ENCODE peak calls at places on chromosomes 1 and 21, in seven cellular contexts. One of them, this sample, is unnamed.
A peak's percentile ranks its signal among the peaks of the same experiment; 100 is the strongest.

GRCh38 chr1:210726621-210727020 is 397.9 kb downstream of the HHAT start:
- DNase-seq in fibroblast of lung: no peak
- DNase-seq in cardiac muscle cell: peak; percentile 83
- DNase-seq in mammary epithelial cell: peak; percentile 28
- DNase-seq in IMR-90: peak; percentile 18
- DNase-seq in Peyer's patch: no peak
- DNase-seq in HCT116: no peak
- DNase-seq in this sample: peak; percentile 51

GRCh38 chr1:46043491-46044017 is 88.9 kb downstream of the PIK3R3 start:
- DNase-seq in fibroblast of lung: no peak
- DNase-seq in mammary epithelial cell: no peak
- DNase-seq in IMR-90: no peak
- DNase-seq in HCT116: no peak
- DNase-seq in Peyer's patch: no peak
- DNase-seq in cardiac muscle cell: no peak
- DNase-seq in this sample: no peak

GRCh38 chr1:93804412-93804811 is 74.6 kb downstream of the DNTTIP2 start:
- DNase-seq in cardiac muscle cell: no peak
- DNase-seq in IMR-90: peak; percentile 95
- DNase-seq in HCT116: no peak
- DNase-seq in mammary epithelial cell: peak; percentile 82
- DNase-seq in Peyer's patch: no peak
- DNase-seq in fibroblast of lung: peak; percentile 92
- DNase-seq in this sample: peak; percentile 87

GRCh38 chr1:200291106-200291505 is 118.7 kb downstream of the ZNF281 start:
- DNase-seq in fibroblast of lung: no peak
- DNase-seq in IMR-90: no peak
- DNase-seq in HCT116: no peak
- DNase-seq in Peyer's patch: no peak
- DNase-seq in cardiac muscle cell: no peak
- DNase-seq in mammary epithelial cell: no peak
- DNase-seq in this sample: no peak

GRCh38 chr1:107515702-107516101 is 374.9 kb downstream of the NTNG1 start:
- DNase-seq in Peyer's patch: no peak
- DNase-seq in HCT116: no peak
- DNase-seq in mammary epithelial cell: no peak
- DNase-seq in fibroblast of lung: no peak
- DNase-seq in IMR-90: no peak
- DNase-seq in cardiac muscle cell: no peak
- DNase-seq in this sample: no peak

GRCh38 chr1:24991242-24992037 is 61.4 kb upstream of the RUNX3 start:
- DNase-seq in HCT116: no peak
- DNase-seq in cardiac muscle cell: no peak
- DNase-seq in Peyer's patch: no peak
- DNase-seq in IMR-90: no peak
- DNase-seq in fibroblast of lung: no peak
- DNase-seq in mammary epithelial cell: no peak
- DNase-seq in this sample: no peak

GRCh38 chr1:205350626-205351235 is 6.0 kb downstream of the KLHDC8A start:
- DNase-seq in cardiac muscle cell: no peak
- DNase-seq in HCT116: no peak
- DNase-seq in fibroblast of lung: no peak
- DNase-seq in mammary epithelial cell: peak; percentile 48
- DNase-seq in IMR-90: no peak
- DNase-seq in Peyer's patch: no peak
- DNase-seq in this sample: no peak

GRCh38 chr1:76006234-76006633 is 68.3 kb upstream of the ST6GALNAC3 start:
- DNase-seq in IMR-90: peak; percentile 83
- DNase-seq in mammary epithelial cell: no peak
- DNase-seq in Peyer's patch: no peak
- DNase-seq in fibroblast of lung: peak; percentile 94
- DNase-seq in HCT116: no peak
- DNase-seq in cardiac muscle cell: no peak
- DNase-seq in this sample: peak; percentile 92

GRCh38 chr1:232130815-232131474 is 499.0 kb downstream of the SIPA1L2 start:
- DNase-seq in fibroblast of lung: no peak
- DNase-seq in IMR-90: no peak
- DNase-seq in mammary epithelial cell: peak; percentile 75
- DNase-seq in Peyer's patch: no peak
- DNase-seq in HCT116: no peak
- DNase-seq in cardiac muscle cell: no peak
- DNase-seq in this sample: no peak

GRCh38 chr21:38306833-38307232 is 50.0 kb downstream of the KCNJ15 start:
- DNase-seq in fibroblast of lung: peak; percentile 99
- DNase-seq in mammary epithelial cell: peak; percentile 65
- DNase-seq in cardiac muscle cell: no peak
- DNase-seq in Peyer's patch: no peak
- DNase-seq in IMR-90: peak; percentile 99
- DNase-seq in HCT116: no peak
- DNase-seq in this sample: peak; percentile 88

GRCh38 chr1:92091625-92092024 is 11.5 kb downstream of the BTBD8 start:
- DNase-seq in IMR-90: no peak
- DNase-seq in mammary epithelial cell: no peak
- DNase-seq in HCT116: no peak
- DNase-seq in fibroblast of lung: no peak
- DNase-seq in cardiac muscle cell: no peak
- DNase-seq in Peyer's patch: no peak
- DNase-seq in this sample: no peak

GRCh38 chr1:87151500-87152421 is 176.9 kb upstream of the LMO4 start:
- DNase-seq in Peyer's patch: peak; percentile 65
- DNase-seq in mammary epithelial cell: no peak
- DNase-seq in fibroblast of lung: peak; percentile 64
- DNase-seq in HCT116: no peak
- DNase-seq in IMR-90: peak; percentile 58
- DNase-seq in cardiac muscle cell: peak; percentile 87
- DNase-seq in this sample: peak; percentile 74

GRCh38 chr1:8598783-8599182 is 218.7 kb downstream of the RERE start:
- DNase-seq in mammary epithelial cell: no peak
- DNase-seq in Peyer's patch: no peak
- DNase-seq in cardiac muscle cell: peak; percentile 68
- DNase-seq in fibroblast of lung: peak; percentile 43
- DNase-seq in IMR-90: peak; percentile 35
- DNase-seq in HCT116: no peak
- DNase-seq in this sample: no peak

GRCh38 chr1:117570988-117571409 is 34.8 kb upstream of the TENT5C start:
- DNase-seq in IMR-90: no peak
- DNase-seq in mammary epithelial cell: no peak
- DNase-seq in Peyer's patch: no peak
- DNase-seq in cardiac muscle cell: no peak
- DNase-seq in fibroblast of lung: no peak
- DNase-seq in HCT116: no peak
- DNase-seq in this sample: no peak

GRCh38 chr1:175009532-175009931 is 9.8 kb downstream of the CACYBP start:
- DNase-seq in cardiac muscle cell: no peak
- DNase-seq in Peyer's patch: no peak
- DNase-seq in mammary epithelial cell: no peak
- DNase-seq in HCT116: no peak
- DNase-seq in IMR-90: no peak
- DNase-seq in fibroblast of lung: no peak
- DNase-seq in this sample: no peak
- H3K36me3 ChIP-seq in cardiac muscle cell: peaks cover 78% of the 10 kb centered on the region
- H3K36me3 ChIP-seq in Peyer's patch: no peaks in the 10 kb centered on the region
- H3K36me3 ChIP-seq in mammary epithelial cell: peaks cover 57% of the 10 kb centered on the region
- H3K36me3 ChIP-seq in HCT116: peaks cover 64% of the 10 kb centered on the region
- H3K36me3 ChIP-seq in IMR-90: peaks cover 28% of the 10 kb centered on the region
- H3K36me3 ChIP-seq in fibroblast of lung: peaks cover 11% of the 10 kb centered on the region
- H3K36me3 ChIP-seq in this sample: peaks cover 93% of the 10 kb centered on the region

DNA sequence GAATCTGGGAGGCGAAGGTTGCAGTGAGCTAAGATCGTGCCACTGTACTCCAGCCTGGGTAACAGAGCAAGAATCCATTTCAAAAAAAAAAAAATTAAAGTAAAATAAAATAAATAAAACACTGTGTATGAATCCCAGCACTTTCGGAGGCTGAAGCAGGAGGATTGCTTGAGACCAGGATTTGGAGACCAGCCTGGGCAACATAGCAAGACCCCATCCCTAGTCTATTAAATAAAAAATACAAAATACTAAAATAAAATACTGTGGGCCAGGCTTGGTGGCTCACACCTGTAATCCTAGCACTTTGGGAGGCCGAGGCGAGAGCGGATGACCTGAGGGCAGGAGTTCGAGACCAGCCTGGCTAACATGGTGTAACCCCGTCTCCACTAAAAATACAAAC is 4.2 kb upstream of the BNIPL start:
- DNase-seq in mammary epithelial cell: no peak
- DNase-seq in Peyer's patch: no peak
- DNase-seq in HCT116: no peak
- DNase-seq in IMR-90: no peak
- DNase-seq in cardiac muscle cell: no peak
- DNase-seq in fibroblast of lung: no peak
- DNase-seq in this sample: no peak
- H3K4me1 ChIP-seq in mammary epithelial cell: peaks cover 4% of the 10 kb centered on the region
- H3K4me1 ChIP-seq in Peyer's patch: no peaks in the 10 kb centered on the region
- H3K4me1 ChIP-seq in HCT116: peaks cover 5% of the 10 kb centered on the region
- H3K4me1 ChIP-seq in IMR-90: no peaks in the 10 kb centered on the region
- H3K4me1 ChIP-seq in cardiac muscle cell: no peaks in the 10 kb centered on the region
- H3K4me1 ChIP-seq in fibroblast of lung: no peaks in the 10 kb centered on the region
- H3K4me1 ChIP-seq in this sample: no peaks in the 10 kb centered on the region

GRCh38 chr1:153768316-153769126 is 6.7 kb upstream of the SLC27A3 start:
- DNase-seq in IMR-90: no peak
- DNase-seq in fibroblast of lung: no peak
- DNase-seq in Peyer's patch: no peak
- DNase-seq in mammary epithelial cell: no peak
- DNase-seq in HCT116: no peak
- DNase-seq in cardiac muscle cell: no peak
- DNase-seq in this sample: no peak
- H3K36me3 ChIP-seq in IMR-90: peaks cover 75% of the 10 kb centered on the region
- H3K36me3 ChIP-seq in fibroblast of lung: peaks cover 37% of the 10 kb centered on the region
- H3K36me3 ChIP-seq in Peyer's patch: no peaks in the 10 kb centered on the region
- H3K36me3 ChIP-seq in mammary epithelial cell: peaks cover 13% of the 10 kb centered on the region
- H3K36me3 ChIP-seq in HCT116: peaks cover 42% of the 10 kb centered on the region
- H3K36me3 ChIP-seq in cardiac muscle cell: peaks cover 59% of the 10 kb centered on the region
- H3K36me3 ChIP-seq in this sample: peaks cover 79% of the 10 kb centered on the region

DNA sequence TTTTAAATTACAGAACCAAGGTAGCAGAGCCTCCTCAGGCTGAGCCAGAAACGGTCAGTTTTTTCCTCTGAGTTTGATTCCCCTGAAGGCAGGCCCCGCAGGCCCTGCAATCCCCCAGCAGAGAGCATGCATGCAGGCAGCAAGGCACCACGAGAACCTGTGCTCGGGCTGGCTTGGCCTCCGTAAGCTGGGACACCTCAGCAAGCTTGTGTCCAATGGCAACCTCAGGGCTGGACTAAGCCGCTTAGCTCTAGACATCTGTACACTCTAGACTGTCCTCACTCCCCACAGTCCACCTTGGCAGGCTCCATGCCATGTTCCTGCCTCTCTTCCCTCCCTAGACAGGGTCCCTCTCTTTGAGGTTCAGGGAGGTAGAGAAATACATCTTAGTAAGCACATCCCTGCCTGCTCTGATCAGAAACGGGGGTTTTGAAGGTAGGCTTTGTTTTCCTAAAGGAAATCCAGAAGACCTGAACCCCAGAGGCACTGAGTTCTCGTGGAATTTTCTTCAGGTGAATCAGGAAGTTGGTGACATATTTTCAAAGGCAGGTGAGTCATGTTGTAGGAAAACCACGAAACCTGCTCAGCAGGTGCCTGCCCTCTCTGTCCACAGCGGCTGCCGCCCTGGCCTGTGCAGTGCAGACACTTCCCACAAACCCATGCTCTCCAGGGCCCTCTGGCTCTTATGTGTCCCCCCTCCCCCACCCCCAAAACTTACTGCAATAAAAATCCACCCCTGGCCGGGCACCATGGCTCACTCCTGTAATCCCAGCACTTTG is 6.9 kb downstream of the TMEM63A start:
- DNase-seq in IMR-90: no peak
- DNase-seq in mammary epithelial cell: peak; percentile 82
- DNase-seq in HCT116: peak; percentile 82
- DNase-seq in cardiac muscle cell: no peak
- DNase-seq in Peyer's patch: peak; percentile 80
- DNase-seq in fibroblast of lung: no peak
- DNase-seq in this sample: no peak
- H3K4me1 ChIP-seq in IMR-90: no peaks in the 10 kb centered on the region
- H3K4me1 ChIP-seq in mammary epithelial cell: peaks cover 28% of the 10 kb centered on the region
- H3K4me1 ChIP-seq in HCT116: peaks cover 63% of the 10 kb centered on the region
- H3K4me1 ChIP-seq in cardiac muscle cell: no peaks in the 10 kb centered on the region
- H3K4me1 ChIP-seq in Peyer's patch: peaks cover 23% of the 10 kb centered on the region
- H3K4me1 ChIP-seq in fibroblast of lung: peaks cover 7% of the 10 kb centered on the region
- H3K4me1 ChIP-seq in this sample: peaks cover 35% of the 10 kb centered on the region

DNA sequence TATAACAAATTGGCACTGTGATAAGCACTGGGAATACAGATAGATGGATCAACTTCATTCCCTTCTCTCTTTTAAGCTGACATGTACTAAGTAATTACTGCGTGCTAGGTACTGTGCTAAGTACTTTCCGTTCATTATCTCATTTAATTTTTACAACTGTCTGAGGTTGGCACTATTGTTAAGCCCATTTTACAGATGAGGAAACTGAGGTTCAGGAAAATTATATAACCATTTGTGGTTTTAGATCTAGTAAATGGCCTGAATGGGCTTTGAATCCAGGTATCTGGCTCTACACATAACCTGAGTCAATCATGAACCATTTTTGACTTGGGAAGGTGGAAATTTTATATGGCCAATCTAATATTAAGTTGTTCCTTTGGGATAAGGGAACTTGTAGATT is 3.6 kb upstream of the HMGCS2 start:
- DNase-seq in Peyer's patch: no peak
- DNase-seq in fibroblast of lung: no peak
- DNase-seq in cardiac muscle cell: no peak
- DNase-seq in HCT116: no peak
- DNase-seq in IMR-90: no peak
- DNase-seq in mammary epithelial cell: no peak
- DNase-seq in this sample: no peak
- H3K36me3 ChIP-seq in Peyer's patch: no peaks in the 10 kb centered on the region
- H3K36me3 ChIP-seq in fibroblast of lung: no peaks in the 10 kb centered on the region
- H3K36me3 ChIP-seq in cardiac muscle cell: no peaks in the 10 kb centered on the region
- H3K36me3 ChIP-seq in HCT116: no peaks in the 10 kb centered on the region
- H3K36me3 ChIP-seq in IMR-90: no peaks in the 10 kb centered on the region
- H3K36me3 ChIP-seq in mammary epithelial cell: no peaks in the 10 kb centered on the region
- H3K36me3 ChIP-seq in this sample: no peaks in the 10 kb centered on the region

DNA sequence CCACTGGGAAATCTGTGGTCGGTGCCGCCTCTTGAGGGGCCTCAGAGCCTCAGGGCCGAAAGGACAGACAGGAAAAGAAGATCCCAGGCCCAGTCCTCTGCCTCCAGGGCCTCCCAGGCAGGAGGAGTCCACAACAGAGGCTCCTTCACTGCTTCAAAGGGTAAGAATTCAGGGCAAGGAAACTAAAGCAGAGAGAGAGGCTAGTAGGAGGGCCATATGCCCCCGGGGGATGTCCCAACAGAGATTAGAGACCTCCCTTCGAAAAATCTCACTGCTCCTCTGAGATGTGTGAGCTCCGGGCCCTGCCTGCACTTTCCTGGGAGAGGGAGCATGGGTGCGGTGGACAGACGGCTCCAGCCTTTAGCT is 465.9 kb downstream of the NPHP4 start:
- DNase-seq in HCT116: no peak
- DNase-seq in IMR-90: no peak
- DNase-seq in mammary epithelial cell: no peak
- DNase-seq in Peyer's patch: no peak
- DNase-seq in fibroblast of lung: no peak
- DNase-seq in cardiac muscle cell: no peak
- DNase-seq in this sample: no peak
- H3K4me1 ChIP-seq in HCT116: no peaks in the 10 kb centered on the region
- H3K4me1 ChIP-seq in IMR-90: no peaks in the 10 kb centered on the region
- H3K4me1 ChIP-seq in mammary epithelial cell: no peaks in the 10 kb centered on the region
- H3K4me1 ChIP-seq in Peyer's patch: no peaks in the 10 kb centered on the region
- H3K4me1 ChIP-seq in fibroblast of lung: no peaks in the 10 kb centered on the region
- H3K4me1 ChIP-seq in cardiac muscle cell: no peaks in the 10 kb centered on the region
- H3K4me1 ChIP-seq in this sample: no peaks in the 10 kb centered on the region

GRCh38 chr1:167670563-167670962 is 40.5 kb downstream of the RCSD1 start:
- DNase-seq in cardiac muscle cell: no peak
- DNase-seq in mammary epithelial cell: no peak
- DNase-seq in fibroblast of lung: no peak
- DNase-seq in IMR-90: no peak
- DNase-seq in Peyer's patch: no peak
- DNase-seq in HCT116: no peak
- DNase-seq in this sample: no peak
- H3K36me3 ChIP-seq in cardiac muscle cell: peaks cover 8% of the 10 kb centered on the region
- H3K36me3 ChIP-seq in mammary epithelial cell: no peaks in the 10 kb centered on the region
- H3K36me3 ChIP-seq in fibroblast of lung: no peaks in the 10 kb centered on the region
- H3K36me3 ChIP-seq in IMR-90: no peaks in the 10 kb centered on the region
- H3K36me3 ChIP-seq in Peyer's patch: no peaks in the 10 kb centered on the region
- H3K36me3 ChIP-seq in HCT116: no peaks in the 10 kb centered on the region
- H3K36me3 ChIP-seq in this sample: no peaks in the 10 kb centered on the region